ENCODE peak calls at places on chromosome 19, in ten cellular contexts. U is testis, O is suprapubic skin, Q is fibroblast of mammary gland, S is heart right ventricle, R is AG10803, F is Peyer's patch, X is mesothelial cell of epicardium, E is WTC11, W is psoas muscle. Y is an unnamed sample.

GRCh38 chr19:10143700-10144099 is 24.0 kb upstream of the EIF3G start:
- DNase-seq in O (no peak), X (no peak), U (no peak), Q (no peak), E (no peak), R (no peak), S (no peak), W (no peak), F (peak; percentile 23), Y (no peak)

GRCh38 chr19:4606921-4607678 is 32.2 kb upstream of the TNFAIP8L1 start:
- DNase-seq in U (peak; percentile 71), E (peak; percentile 53), R (no peak), X (no peak), O (no peak), Q (peak; percentile 45), S (peak; percentile 74), F (no peak), W (peak; percentile 50), Y (no peak)

GRCh38 chr19:51301266-51301665 is 10.2 kb upstream of the IGLON5 start:
- DNase-seq in R (no peak), O (peak; percentile 67), U (no peak), F (no peak), X (no peak), W (no peak), E (no peak), S (no peak), Q (no peak), Y (no peak)

GRCh38 chr19:15136234-15136954 is 29.2 kb downstream of the SYDE1 start:
- DNase-seq in Q (no peak), X (no peak), F (no peak), E (no peak), O (no peak), U (no peak), W (no peak), S (no peak), R (no peak), Y (peak; percentile 58)

GRCh38 chr19:5026706-5027273 is 57.9 kb downstream of the KDM4B start:
- DNase-seq in F (no peak), U (no peak), E (peak; percentile 56), W (no peak), S (no peak), Q (no peak), R (no peak), X (no peak), O (no peak), Y (no peak)

GRCh38 chr19:45467456-45468158 is at the start of gene FOSB:
- DNase-seq in S (peak; percentile 96), Q (peak; percentile 92), O (peak; percentile 99), W (peak; percentile 94), E (peak; percentile 93), X (peak; percentile 97), U (peak; percentile 98), R (peak; percentile 93), F (peak; percentile 97), Y (peak; percentile 96)

GRCh38 chr19:35344511-35345031 is 3.1 kb upstream of the FFAR1 start:
- DNase-seq in Q (no peak), X (no peak), F (peak; percentile 9), U (peak; percentile 3), E (no peak), W (no peak), O (peak; percentile 68), S (no peak), R (no peak), Y (no peak)

GRCh38 chr19:33227242-33227650 is 1.6 kb upstream of the SLC7A10 start:
- DNase-seq in S (no peak), U (no peak), Q (peak; percentile 14), F (no peak), E (no peak), O (no peak), W (no peak), R (peak; percentile 32), X (no peak), Y (peak; percentile 94)

GRCh38 chr19:7830823-7831222 is 805 bp downstream of the EVI5L start:
- DNase-seq in Q (no peak), E (no peak), F (no peak), U (no peak), S (no peak), O (no peak), W (peak; percentile 13), X (no peak), R (no peak), Y (no peak)

GRCh38 chr19:7832781-7833180 is 2.8 kb downstream of the EVI5L start:
- DNase-seq in E (no peak), W (no peak), Q (no peak), S (no peak), R (peak; percentile 22), O (no peak), F (no peak), U (no peak), X (no peak), Y (no peak)

GRCh38 chr19:7831452-7831851 is 1.4 kb downstream of the EVI5L start:
- DNase-seq in X (no peak), R (peak; percentile 46), F (no peak), S (no peak), O (no peak), E (peak; percentile 65), Q (peak; percentile 54), U (no peak), W (no peak), Y (peak; percentile 58)

GRCh38 chr19:7833225-7834156 is 3.5 kb downstream of the EVI5L start:
- DNase-seq in R (peak; percentile 77), S (peak; percentile 79), Q (peak; percentile 89), W (peak; percentile 60), X (no peak), E (no peak), F (no peak), U (peak; percentile 86), O (no peak), Y (peak; percentile 35)

DNA sequence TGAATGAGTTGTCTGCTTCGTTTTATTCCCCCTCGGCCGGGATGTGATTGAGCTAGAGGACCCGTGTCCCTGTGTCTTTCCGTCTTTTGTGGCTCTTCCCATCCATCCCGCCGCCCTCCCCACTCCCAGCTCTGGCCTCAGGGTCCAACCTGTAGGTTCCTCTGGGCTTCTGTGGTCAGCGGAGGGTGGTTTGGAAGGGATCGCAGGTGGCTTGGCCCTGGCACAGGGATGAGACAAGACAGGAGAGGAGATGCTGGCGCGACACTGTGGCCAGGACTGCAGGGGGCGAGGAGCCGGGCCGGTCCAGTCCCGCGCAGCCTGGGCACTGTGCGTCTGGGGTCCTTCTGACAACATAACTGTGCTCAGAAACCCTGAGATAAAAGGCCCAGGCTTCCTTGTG is 2.0 kb downstream of the EVI5L start:
- DNase-seq in O (no peak), F (no peak), R (no peak), X (no peak), U (no peak), W (no peak), S (no peak), E (no peak), Q (no peak), Y (no peak)
- TF ChIP-seq CTCF in O (no peak), F (no peak), R (no peak), X (no peak), U (no peak), W (no peak), S (no peak), E (no peak), Q (no peak), Y (no peak)

GRCh38 chr19:19515764-19516519 is at the start of gene NDUFA13:
- DNase-seq in R (peak; percentile 90), Q (peak; percentile 89), W (peak; percentile 93), U (peak; percentile 96), E (peak; percentile 95), O (peak; percentile 96), S (peak; percentile 94), F (peak; percentile 90), X (peak; percentile 95), Y (peak; percentile 94)

GRCh38 chr19:19514215-19514633 is 1.1 kb downstream of the TSSK6 start:
- DNase-seq in U (peak; percentile 79), R (peak; percentile 56), X (no peak), O (no peak), E (no peak), W (peak; percentile 74), S (peak; percentile 85), F (no peak), Q (peak; percentile 66), Y (peak; percentile 75)

GRCh38 chr19:19517235-19517619 is 1.2 kb downstream of the NDUFA13 start:
- DNase-seq in F (no peak), W (no peak), U (no peak), E (no peak), Q (no peak), O (no peak), R (no peak), X (no peak), S (no peak), Y (no peak)

GRCh38 chr19:19513671-19514070 is 1.7 kb downstream of the TSSK6 start:
- DNase-seq in Q (no peak), X (no peak), W (no peak), U (no peak), F (no peak), E (no peak), S (no peak), O (no peak), R (no peak), Y (no peak)

DNA sequence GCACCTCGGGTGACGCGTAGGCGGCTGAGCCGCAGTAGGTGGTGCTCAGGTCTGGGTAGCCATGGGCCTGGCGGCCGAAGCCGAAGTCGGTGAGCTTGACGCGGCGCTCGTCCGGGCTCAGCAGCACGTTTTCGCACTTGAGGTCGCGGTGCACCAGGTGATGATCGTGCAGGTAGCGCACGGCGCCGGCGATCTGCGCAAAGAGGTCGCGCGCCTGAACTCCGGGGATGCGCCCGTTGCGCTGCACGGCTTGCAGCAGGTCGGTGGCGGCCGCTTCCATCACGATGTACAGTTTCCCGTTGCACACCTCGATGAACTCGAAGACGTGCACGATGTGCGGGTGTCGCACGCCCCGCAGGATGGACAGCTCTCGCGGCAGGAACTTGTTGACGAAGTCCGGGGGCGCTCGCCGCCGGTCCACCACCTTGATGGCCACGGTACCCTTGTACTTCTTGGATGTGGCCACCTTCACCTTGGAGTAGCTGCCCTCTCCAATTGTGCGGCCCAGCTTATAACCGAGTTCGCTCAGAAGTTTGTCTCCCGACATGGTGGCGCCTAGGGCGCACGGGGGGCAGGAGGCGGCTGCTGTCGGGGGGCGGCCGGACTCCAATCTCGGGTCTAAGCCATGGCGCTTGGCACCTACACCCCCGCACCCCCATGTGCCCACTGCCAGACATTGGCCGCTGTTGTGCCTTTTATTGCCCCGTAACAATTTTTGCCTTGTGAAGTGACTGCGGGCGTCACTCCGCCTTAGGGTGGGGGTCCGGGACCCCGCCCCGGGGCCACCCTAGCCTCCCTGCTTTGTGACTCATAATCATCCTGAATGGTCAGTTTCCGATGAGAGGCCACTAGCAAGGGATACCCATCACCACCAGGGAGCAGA is at the start of gene TSSK6:
- DNase-seq in Q (peak; percentile 42), O (no peak), R (no peak), F (no peak), E (no peak), U (no peak), X (no peak), S (no peak), W (no peak), Y (no peak)
- TF ChIP-seq CTCF in Q (peak; percentile 23), O (no peak), R (no peak), F (no peak), E (no peak), U (no peak), X (no peak), S (no peak), W (no peak), Y (peak; percentile 39)

DNA sequence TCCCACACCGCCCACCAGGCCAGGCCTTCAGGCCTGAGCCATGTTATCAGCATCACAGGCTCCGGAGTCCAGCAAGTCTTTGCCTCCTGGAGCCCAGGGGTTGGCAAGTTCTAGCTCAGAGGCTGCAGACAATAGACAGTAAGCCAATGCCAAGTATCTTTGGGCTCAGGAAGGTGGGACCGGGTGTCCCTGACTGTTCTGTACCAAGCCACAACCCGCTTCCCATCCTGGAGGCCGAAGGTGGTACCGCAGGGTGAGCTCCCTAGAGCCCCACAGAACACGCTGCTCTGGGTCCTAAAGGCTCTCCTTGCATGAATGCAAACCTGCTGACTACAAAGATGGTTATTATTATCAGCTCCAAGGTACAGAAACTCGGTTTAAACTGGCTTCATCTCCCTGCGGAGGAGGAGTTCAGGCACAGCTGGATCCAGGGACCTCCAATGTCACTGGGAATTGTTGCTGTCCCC is 5.5 kb upstream of the FSTL3 start:
- DNase-seq in X (no peak), W (no peak), R (no peak), U (no peak), S (no peak), Q (no peak), E (peak; percentile 54), F (no peak), O (no peak), Y (no peak)
- TF ChIP-seq CTCF in X (peak; percentile 26), W (no peak), R (no peak), U (no peak), S (no peak), Q (no peak), E (peak; percentile 12), F (no peak), O (no peak), Y (peak; percentile 9)

DNA sequence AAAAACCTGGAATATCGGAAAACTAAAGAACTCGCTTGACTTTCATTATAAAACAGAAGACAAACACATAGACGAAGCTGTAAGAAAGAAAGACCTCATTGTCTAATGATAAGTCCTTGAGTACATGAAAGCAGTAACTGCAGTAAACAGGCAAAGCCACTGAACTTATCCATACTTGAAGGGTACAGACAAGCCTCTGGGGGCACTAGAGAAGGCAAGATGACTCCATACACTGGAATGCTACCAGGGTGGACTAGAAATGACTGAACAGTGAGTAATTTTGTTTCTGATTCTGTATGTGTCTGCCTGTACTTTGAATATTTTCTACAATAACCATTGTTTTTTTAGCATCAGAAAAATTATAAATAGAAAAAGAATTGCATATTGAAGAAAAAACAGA is 507.9 kb downstream of the UQCRFS1 start:
- DNase-seq in Q (peak; percentile 87), R (peak; percentile 85), X (no peak), E (no peak), F (no peak), U (no peak), O (no peak), W (no peak), S (no peak), Y (peak; percentile 94)
- TF ChIP-seq CTCF in Q (peak; percentile 59), R (peak; percentile 78), X (no peak), E (no peak), F (no peak), U (no peak), O (no peak), W (no peak), S (no peak), Y (peak; percentile 64)

Y was measured in choroid plexus epithelial cell.